ENCODE peak calls at places on chromosomes 13 and 19, in six cellular contexts. One of them, this sample, is unnamed.

GRCh38 chr13:42750858-42751257 is 30.5 kb upstream of the FAM216B start:
- DNase-seq in omental fat pad: no peak
- DNase-seq in ELR: no peak
- DNase-seq in bronchial epithelial cell: no peak
- DNase-seq in neural progenitor cell: no peak
- DNase-seq in cardiac fibroblast: peak
- DNase-seq in this sample: no peak

GRCh38 chr13:73109288-73109899 is 50.6 kb downstream of the KLF5 start:
- DNase-seq in cardiac fibroblast: no peak
- DNase-seq in omental fat pad: no peak
- DNase-seq in neural progenitor cell: no peak
- DNase-seq in bronchial epithelial cell: no peak
- DNase-seq in ELR: no peak
- DNase-seq in this sample: no peak

GRCh38 chr13:76667551-76667950 is 218.7 kb downstream of the KCTD12 start:
- DNase-seq in ELR: peak
- DNase-seq in neural progenitor cell: no peak
- DNase-seq in bronchial epithelial cell: peak
- DNase-seq in omental fat pad: no peak
- DNase-seq in cardiac fibroblast: peak
- DNase-seq in this sample: no peak

GRCh38 chr19:46513461-46514236 is 18.0 kb upstream of the PNMA8B start:
- DNase-seq in ELR: peak
- DNase-seq in bronchial epithelial cell: peak
- DNase-seq in cardiac fibroblast: peak
- DNase-seq in omental fat pad: peak
- DNase-seq in neural progenitor cell: peak
- DNase-seq in this sample: peak

GRCh38 chr13:113291997-113292862 is 4.8 kb upstream of the LAMP1 start:
- DNase-seq in omental fat pad: no peak
- DNase-seq in bronchial epithelial cell: no peak
- DNase-seq in ELR: peak
- DNase-seq in cardiac fibroblast: peak
- DNase-seq in neural progenitor cell: peak
- DNase-seq in this sample: no peak

GRCh38 chr19:41447732-41448332 is 4.9 kb downstream of the ERICH4 start:
- DNase-seq in bronchial epithelial cell: no peak
- DNase-seq in omental fat pad: no peak
- DNase-seq in ELR: no peak
- DNase-seq in neural progenitor cell: no peak
- DNase-seq in cardiac fibroblast: no peak
- DNase-seq in this sample: no peak

GRCh38 chr19:49546825-49547565 is 19.2 kb downstream of the RCN3 start:
- DNase-seq in cardiac fibroblast: peak
- DNase-seq in neural progenitor cell: peak
- DNase-seq in ELR: peak
- DNase-seq in bronchial epithelial cell: peak
- DNase-seq in omental fat pad: peak
- DNase-seq in this sample: peak

GRCh38 chr19:3813473-3814392 is 27.6 kb upstream of the MATK start:
- DNase-seq in cardiac fibroblast: no peak
- DNase-seq in neural progenitor cell: no peak
- DNase-seq in ELR: no peak
- DNase-seq in omental fat pad: no peak
- DNase-seq in bronchial epithelial cell: no peak
- DNase-seq in this sample: no peak

GRCh38 chr19:42386974-42387707 is 3.0 kb downstream of the CNFN start:
- DNase-seq in ELR: peak
- DNase-seq in cardiac fibroblast: peak
- DNase-seq in bronchial epithelial cell: peak
- DNase-seq in neural progenitor cell: peak
- DNase-seq in omental fat pad: no peak
- DNase-seq in this sample: peak

GRCh38 chr13:109412232-109412935 is 374.0 kb downstream of the IRS2 start:
- DNase-seq in bronchial epithelial cell: no peak
- DNase-seq in neural progenitor cell: peak
- DNase-seq in omental fat pad: no peak
- DNase-seq in ELR: peak
- DNase-seq in cardiac fibroblast: peak
- DNase-seq in this sample: no peak

GRCh38 chr13:107203146-107203847 is 635.4 kb upstream of the ARGLU1 start:
- DNase-seq in cardiac fibroblast: peak
- DNase-seq in bronchial epithelial cell: no peak
- DNase-seq in ELR: no peak
- DNase-seq in omental fat pad: no peak
- DNase-seq in neural progenitor cell: peak
- DNase-seq in this sample: no peak

GRCh38 chr13:73076013-73076412 is 17.2 kb downstream of the KLF5 start:
- DNase-seq in neural progenitor cell: no peak
- DNase-seq in ELR: no peak
- DNase-seq in omental fat pad: no peak
- DNase-seq in bronchial epithelial cell: no peak
- DNase-seq in cardiac fibroblast: no peak
- DNase-seq in this sample: no peak

GRCh38 chr19:38993271-38993670 is 17.7 kb upstream of the FBXO17 start:
- DNase-seq in omental fat pad: no peak
- DNase-seq in bronchial epithelial cell: peak
- DNase-seq in neural progenitor cell: no peak
- DNase-seq in cardiac fibroblast: peak
- DNase-seq in ELR: peak
- DNase-seq in this sample: no peak

GRCh38 chr19:794989-795658 is 2.1 kb upstream of the PTBP1 start:
- DNase-seq in bronchial epithelial cell: no peak
- DNase-seq in cardiac fibroblast: no peak
- DNase-seq in omental fat pad: no peak
- DNase-seq in neural progenitor cell: no peak
- DNase-seq in ELR: no peak
- DNase-seq in this sample: no peak

GRCh38 chr19:3697671-3698385 is 2.4 kb downstream of the PIP5K1C start:
- DNase-seq in neural progenitor cell: no peak
- DNase-seq in omental fat pad: no peak
- DNase-seq in bronchial epithelial cell: no peak
- DNase-seq in ELR: no peak
- DNase-seq in cardiac fibroblast: no peak
- DNase-seq in this sample: no peak

GRCh38 chr13:50712469-50712868 is 131.0 kb downstream of the DLEU7 start:
- DNase-seq in bronchial epithelial cell: no peak
- DNase-seq in cardiac fibroblast: no peak
- DNase-seq in omental fat pad: no peak
- DNase-seq in ELR: no peak
- DNase-seq in neural progenitor cell: no peak
- DNase-seq in this sample: no peak

GRCh38 chr13:43785681-43786471 is 896 bp downstream of the ENOX1 start:
- DNase-seq in cardiac fibroblast: peak
- DNase-seq in neural progenitor cell: peak
- DNase-seq in omental fat pad: peak
- DNase-seq in bronchial epithelial cell: peak
- DNase-seq in ELR: peak
- DNase-seq in this sample: no peak

GRCh38 chr19:34229721-34230120 is 24.6 kb upstream of the GARRE1 start:
- DNase-seq in neural progenitor cell: no peak
- DNase-seq in omental fat pad: no peak
- DNase-seq in bronchial epithelial cell: no peak
- DNase-seq in cardiac fibroblast: no peak
- DNase-seq in ELR: no peak
- DNase-seq in this sample: no peak

GRCh38 chr19:804419-805160 is 7.3 kb downstream of the PTBP1 start:
- DNase-seq in neural progenitor cell: no peak
- DNase-seq in bronchial epithelial cell: no peak
- DNase-seq in omental fat pad: no peak
- DNase-seq in cardiac fibroblast: no peak
- DNase-seq in ELR: no peak
- DNase-seq in this sample: no peak

GRCh38 chr13:79901336-79901735 is 420.4 kb downstream of the NDFIP2 start:
- DNase-seq in neural progenitor cell: peak
- DNase-seq in bronchial epithelial cell: no peak
- DNase-seq in cardiac fibroblast: peak
- DNase-seq in ELR: peak
- DNase-seq in omental fat pad: no peak
- DNase-seq in this sample: no peak

GRCh38 chr13:98868932-98869331 is 108.9 kb downstream of the DOCK9 start:
- DNase-seq in omental fat pad: no peak
- DNase-seq in ELR: no peak
- DNase-seq in cardiac fibroblast: no peak
- DNase-seq in bronchial epithelial cell: no peak
- DNase-seq in neural progenitor cell: no peak
- DNase-seq in this sample: no peak

GRCh38 chr19:35383536-35383935 is 12.7 kb downstream of the GPR42 start:
- DNase-seq in ELR: no peak
- DNase-seq in omental fat pad: no peak
- DNase-seq in neural progenitor cell: no peak
- DNase-seq in cardiac fibroblast: no peak
- DNase-seq in bronchial epithelial cell: no peak
- DNase-seq in this sample: no peak

GRCh38 chr19:6524326-6524725 is 6.5 kb upstream of the TNFSF9 start:
- DNase-seq in ELR: no peak
- DNase-seq in bronchial epithelial cell: no peak
- DNase-seq in omental fat pad: no peak
- DNase-seq in neural progenitor cell: no peak
- DNase-seq in cardiac fibroblast: peak
- DNase-seq in this sample: no peak

GRCh38 chr19:50969413-50969760 is at the start of gene KLK6:
- DNase-seq in omental fat pad: no peak
- DNase-seq in ELR: no peak
- DNase-seq in cardiac fibroblast: no peak
- DNase-seq in neural progenitor cell: no peak
- DNase-seq in bronchial epithelial cell: peak
- DNase-seq in this sample: no peak

GRCh38 chr13:26326562-26326961 is 72.6 kb downstream of the CDK8 start:
- DNase-seq in neural progenitor cell: no peak
- DNase-seq in ELR: no peak
- DNase-seq in cardiac fibroblast: no peak
- DNase-seq in bronchial epithelial cell: no peak
- DNase-seq in omental fat pad: no peak
- DNase-seq in this sample: no peak

GRCh38 chr19:52778811-52779210 is 7.8 kb downstream of the ZNF600 start:
- DNase-seq in cardiac fibroblast: no peak
- DNase-seq in omental fat pad: no peak
- DNase-seq in bronchial epithelial cell: peak
- DNase-seq in ELR: peak
- DNase-seq in neural progenitor cell: no peak
- DNase-seq in this sample: no peak

GRCh38 chr19:44644391-44645016 is 794 bp downstream of the PVR start:
- DNase-seq in omental fat pad: no peak
- DNase-seq in cardiac fibroblast: peak
- DNase-seq in ELR: peak
- DNase-seq in bronchial epithelial cell: peak
- DNase-seq in neural progenitor cell: peak
- DNase-seq in this sample: no peak